ENCODE peak calls at places on chromosomes 16 and 17, in six cellular contexts. K is AG09309; G is HFFc6; X is brain microvascular endothelial cell; I is activated CD8-positive, alpha-beta T cell treated with anti-CD3 and anti-CD28 coated beads for 36 hours; M is choroid plexus epithelial cell. N is an unnamed sample.

GRCh38 chr17:43176119-43176570 is 5.1 kb downstream of the NBR1 start:
- DNase-seq in K (no peak), X (no peak), M (no peak), G (no peak), I (no peak), N (no peak)

GRCh38 chr17:45029096-45029495 is 22.3 kb downstream of the DCAKD start:
- DNase-seq in M (no peak), X (no peak), K (no peak), G (no peak), I (no peak), N (peak; percentile 32)

GRCh38 chr17:13792314-13792713 is 190.6 kb upstream of the HS3ST3A1 start:
- DNase-seq in M (peak; percentile 42), G (peak; percentile 65), I (no peak), X (peak; percentile 16), K (peak; percentile 31), N (no peak)

GRCh38 chr16:84854759-84855158 is 35.0 kb downstream of the CRISPLD2 start:
- DNase-seq in G (no peak), K (peak; percentile 57), I (no peak), M (peak; percentile 78), X (peak; percentile 41), N (no peak)

GRCh38 chr17:50956750-50957523 is 90.8 kb upstream of the TOB1 start:
- DNase-seq in I (peak; percentile 76), G (peak; percentile 37), M (peak; percentile 76), X (peak; percentile 44), K (no peak), N (peak; percentile 69)

GRCh38 chr16:51670527-51670926 is 519.5 kb upstream of the SALL1 start:
- DNase-seq in X (no peak), G (no peak), I (no peak), M (no peak), K (no peak), N (no peak)

GRCh38 chr17:40560592-40561293 is 4.5 kb downstream of the CCR7 start:
- DNase-seq in M (peak; percentile 95), G (no peak), X (peak; percentile 89), K (no peak), I (peak; percentile 93), N (peak; percentile 97)

GRCh38 chr16:68866933-68867332 is 23.6 kb downstream of the TANGO6 start:
- DNase-seq in I (no peak), M (no peak), K (no peak), X (no peak), G (no peak), N (peak; percentile 49)

GRCh38 chr17:77011173-77012011 is 129.4 kb upstream of the SEC14L1 start:
- DNase-seq in K (no peak), X (peak; percentile 46), I (peak; percentile 82), M (peak; percentile 76), G (peak; percentile 44), N (peak; percentile 48)

DNA sequence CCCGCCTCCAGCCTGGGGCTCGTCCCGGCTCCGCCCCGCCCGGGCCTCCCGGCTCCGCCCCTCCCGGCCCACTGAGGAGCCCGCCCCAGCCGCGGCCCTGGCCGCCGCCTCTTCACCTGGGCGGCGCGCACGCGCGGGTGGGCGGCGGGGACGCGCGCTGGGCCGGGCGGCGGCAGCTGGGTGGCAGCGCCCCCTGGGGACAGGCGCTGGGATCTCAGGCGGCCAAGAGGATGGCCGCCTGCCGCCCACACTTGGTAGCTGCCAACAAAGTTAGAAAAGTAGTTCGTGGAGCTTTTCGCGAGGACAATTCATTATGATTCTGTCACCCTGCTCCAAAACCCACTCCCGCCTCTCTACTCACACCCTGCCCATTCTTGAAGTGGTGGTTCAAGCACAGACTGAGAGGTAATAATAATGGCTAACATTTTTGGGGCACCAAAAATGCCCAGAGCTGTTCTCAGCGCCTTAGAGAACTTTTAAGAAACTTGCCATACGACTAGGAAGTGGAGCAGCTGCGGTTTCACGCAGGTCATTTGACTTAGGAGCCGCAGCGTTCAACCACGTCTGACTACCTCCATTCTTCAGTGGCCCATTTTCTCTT is 340 bp upstream of the MYO1D start:
- DNase-seq in X (peak; percentile 73), K (no peak), I (peak; percentile 90), M (peak; percentile 86), G (peak; percentile 80), N (peak; percentile 94)
- TF ChIP-seq CTCF in X (peak; percentile 81), K (peak; percentile 70), I (peak; percentile 59), M (peak; percentile 73), G (peak; percentile 81), N (peak; percentile 85)

GRCh38 chr16:4409081-4409932 is 7.1 kb downstream of the CORO7 start:
- DNase-seq in K (no peak), M (no peak), G (no peak), I (peak; percentile 24), X (no peak), N (no peak)
- TF ChIP-seq CTCF in K (no peak), M (no peak), G (peak; percentile 54), I (no peak), X (peak; percentile 16), N (no peak)

GRCh38 chr17:82298538-82299421 is 18.6 kb downstream of the CD7 start:
- DNase-seq in G (no peak), M (no peak), I (peak; percentile 52), X (no peak), K (no peak), N (no peak)

GRCh38 chr17:82296511-82297279 is 20.7 kb downstream of the CD7 start:
- DNase-seq in I (no peak), K (no peak), X (no peak), M (peak; percentile 30), G (no peak), N (no peak)

GRCh38 chr17:82299452-82299851 is 18.0 kb downstream of the CD7 start:
- DNase-seq in X (no peak), G (no peak), I (peak; percentile 59), M (no peak), K (no peak), N (no peak)

GRCh38 chr17:82297280-82297803 is 20.1 kb downstream of the CD7 start:
- DNase-seq in G (peak; percentile 76), I (peak; percentile 95), K (no peak), M (peak; percentile 97), X (peak; percentile 90), N (peak; percentile 86)

GRCh38 chr17:82297804-82298537 is 19.4 kb downstream of the CD7 start:
- DNase-seq in M (peak; percentile 94), G (peak; percentile 89), I (peak; percentile 97), X (peak; percentile 90), K (peak; percentile 75), N (peak; percentile 90)
- TF ChIP-seq CTCF in M (no peak), G (peak; percentile 32), I (no peak), X (peak; percentile 1), K (no peak), N (peak; percentile 3)

DNA sequence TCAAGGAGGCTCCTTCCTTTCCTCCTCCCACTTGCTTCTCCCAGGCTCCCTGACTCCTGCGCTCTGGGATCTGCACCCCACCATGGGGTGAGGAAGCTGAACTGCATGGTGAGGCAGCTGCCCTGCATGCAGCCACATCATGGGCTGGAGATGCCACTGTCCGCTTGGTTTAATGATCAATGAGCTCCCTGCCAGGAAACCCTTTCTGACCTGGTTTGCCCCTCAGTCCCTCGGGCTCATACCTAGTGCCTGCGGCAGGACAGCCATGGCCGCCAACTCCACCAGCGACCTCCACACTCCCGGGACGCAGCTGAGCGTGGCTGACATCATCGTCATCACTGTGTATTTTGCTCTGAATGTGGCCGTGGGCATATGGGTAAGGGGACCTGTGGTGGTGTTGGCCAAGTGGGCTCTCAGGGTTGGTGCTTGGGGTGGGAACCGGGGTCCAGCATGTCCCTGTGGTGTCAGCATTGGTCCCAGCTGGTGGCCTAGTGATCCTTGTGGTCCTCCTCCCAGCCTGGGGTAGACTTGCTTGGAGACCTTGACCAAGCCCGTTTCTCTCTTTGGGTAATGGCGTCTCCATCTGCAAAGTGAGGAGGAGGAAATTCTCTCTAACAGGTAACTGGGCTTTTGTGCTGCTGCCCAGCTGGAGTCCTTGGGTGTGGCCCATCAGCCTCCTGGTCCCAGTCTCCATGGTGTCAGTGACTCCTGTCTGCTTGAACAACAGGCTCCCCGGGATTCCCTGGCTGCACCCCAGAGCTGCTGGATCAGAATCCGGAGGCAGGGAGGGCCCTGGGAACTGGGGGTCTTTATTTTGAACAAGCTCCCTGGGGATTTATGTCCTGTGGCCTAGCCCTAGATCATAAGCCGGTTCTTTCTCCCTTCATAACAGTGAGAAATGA is at the start of gene SLC5A10:
- DNase-seq in M (no peak), G (no peak), K (no peak), I (no peak), X (no peak), N (no peak)
- TF ChIP-seq CTCF in M (peak; percentile 54), G (peak; percentile 58), K (peak; percentile 38), I (no peak), X (peak; percentile 67), N (peak; percentile 7)

GRCh38 chr16:1194665-1195392 is 30.2 kb downstream of the TPSG1 start:
- DNase-seq in M (no peak), X (no peak), G (no peak), I (peak; percentile 28), K (no peak), N (no peak)
- TF ChIP-seq CTCF in M (peak; percentile 68), X (peak; percentile 64), G (peak; percentile 94), I (peak; percentile 90), K (peak; percentile 71), N (peak; percentile 39)

GRCh38 chr16:11402051-11402744 is 56.9 kb downstream of the RMI2 start:
- DNase-seq in I (no peak), G (no peak), X (no peak), K (no peak), M (peak; percentile 7), N (no peak)
- TF ChIP-seq CTCF in I (no peak), G (peak; percentile 18), X (no peak), K (no peak), M (peak; percentile 12), N (no peak)

GRCh38 chr17:18318771-18319450 is 3.8 kb downstream of the SMCR8 start:
- DNase-seq in K (no peak), X (no peak), M (no peak), G (no peak), I (no peak), N (no peak)

GRCh38 chr17:18320301-18320700 is 5.2 kb downstream of the SMCR8 start:
- DNase-seq in G (no peak), X (no peak), I (no peak), M (no peak), K (no peak), N (no peak)

GRCh38 chr17:18321309-18321708 is 6.2 kb downstream of the SMCR8 start:
- DNase-seq in K (no peak), X (no peak), M (peak; percentile 28), G (no peak), I (no peak), N (no peak)

GRCh38 chr17:18318122-18318521 is 3.0 kb downstream of the SMCR8 start:
- DNase-seq in I (no peak), M (no peak), K (no peak), X (no peak), G (no peak), N (no peak)

DNA sequence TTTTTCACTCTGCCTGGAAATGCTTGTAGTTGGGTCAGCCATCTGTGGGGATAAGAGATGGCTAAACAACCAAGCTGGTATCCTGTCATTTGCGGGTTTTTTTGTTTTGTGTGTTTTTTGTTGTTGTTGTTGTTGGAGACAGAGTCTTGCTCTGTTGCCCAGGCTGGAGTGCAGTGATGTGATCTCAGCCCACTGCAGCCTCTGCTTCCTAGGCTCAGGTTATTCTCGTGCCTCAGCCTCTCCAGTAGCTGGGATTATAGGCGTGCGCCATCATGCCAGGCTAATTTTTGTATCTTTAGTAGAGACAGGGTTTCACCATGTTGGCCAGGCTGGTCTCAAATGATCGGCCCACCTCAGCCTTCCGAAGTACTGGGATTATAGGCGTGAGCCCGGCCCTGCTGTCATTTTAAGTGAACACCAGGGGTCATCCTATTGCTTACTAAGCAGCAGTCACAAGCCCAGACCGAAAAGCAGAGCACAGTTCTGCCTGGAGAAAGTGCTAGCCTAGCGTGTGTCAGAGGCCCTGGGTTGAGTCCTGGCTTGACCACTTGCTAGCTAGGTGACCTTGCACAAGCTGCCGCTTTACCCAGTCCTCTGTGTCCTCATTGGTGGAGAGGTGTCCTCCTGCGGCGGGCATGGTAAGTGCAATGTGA is 4.6 kb downstream of the SMCR8 start:
- DNase-seq in M (peak; percentile 86), I (peak; percentile 30), K (peak; percentile 47), X (peak; percentile 50), G (peak; percentile 55), N (peak; percentile 36)
- TF ChIP-seq CTCF in M (peak; percentile 76), I (peak; percentile 39), K (peak; percentile 66), X (peak; percentile 59), G (peak; percentile 76), N (peak; percentile 23)